ENCODE peak calls at places on chromosomes 2 and 18, in five cellular contexts. K is GM23338, X is HCT116, H is SK-N-SH, L is MM.1S. A is an unnamed sample.

GRCh38 chr2:32772623-32773221 is 144.9 kb downstream of the TTC27 start:
- DNase-seq in L (peak), H (peak), K (peak), X (peak), A (peak)

GRCh38 chr2:119494163-119494790 is 30.0 kb downstream of the SCTR start:
- DNase-seq in L (no peak), H (no peak), K (peak), X (no peak), A (no peak)

GRCh38 chr2:64865073-64865830 is 123.9 kb upstream of the SLC1A4 start:
- DNase-seq in H (peak), L (peak), K (peak), X (no peak), A (peak)

GRCh38 chr2:145597011-145597410 is 1077.1 kb upstream of the ZEB2 start:
- DNase-seq in X (no peak), H (no peak), K (no peak), L (no peak), A (no peak)

GRCh38 chr2:230685165-230685560 is 27.5 kb upstream of the CAB39 start:
- DNase-seq in H (no peak), K (no peak), L (no peak), X (no peak), A (no peak)

GRCh38 chr18:36580266-36580665 is 248.5 kb downstream of the TPGS2 start:
- DNase-seq in H (no peak), K (peak), X (no peak), L (no peak), A (no peak)

GRCh38 chr2:96259497-96259921 is 6.3 kb downstream of the TMEM127 start:
- DNase-seq in L (peak), K (no peak), X (no peak), H (no peak), A (no peak)

GRCh38 chr2:65639156-65639876 is 206.9 kb upstream of the SPRED2 start:
- DNase-seq in H (no peak), X (no peak), K (no peak), L (no peak), A (no peak)

GRCh38 chr2:157874997-157875719 is 972 bp downstream of the ACVR1 start:
- DNase-seq in H (peak), K (peak), L (peak), X (no peak), A (peak)

GRCh38 chr2:234939976-234940375 is 11.8 kb upstream of the SH3BP4 start:
- DNase-seq in H (no peak), K (no peak), X (no peak), L (no peak), A (no peak)

GRCh38 chr2:128772671-128773070 is 454.0 kb upstream of the HS6ST1 start:
- DNase-seq in L (no peak), K (no peak), H (no peak), X (no peak), A (no peak)

GRCh38 chr2:28713582-28714292 is 37.9 kb upstream of the PPP1CB start:
- DNase-seq in H (no peak), X (no peak), L (no peak), K (no peak), A (no peak)

GRCh38 chr2:215460682-215461081 is 24.8 kb upstream of the FN1 start:
- DNase-seq in H (no peak), L (no peak), K (no peak), X (no peak), A (no peak)

GRCh38 chr2:173715483-173715882 is 249.7 kb downstream of the SP3 start:
- DNase-seq in L (no peak), X (no peak), K (no peak), H (no peak), A (no peak)
- TF ChIP-seq EZH2phosphoT487 in L (no peak), X (no peak), K (no peak), H (no peak), A (no peak)

DNA sequence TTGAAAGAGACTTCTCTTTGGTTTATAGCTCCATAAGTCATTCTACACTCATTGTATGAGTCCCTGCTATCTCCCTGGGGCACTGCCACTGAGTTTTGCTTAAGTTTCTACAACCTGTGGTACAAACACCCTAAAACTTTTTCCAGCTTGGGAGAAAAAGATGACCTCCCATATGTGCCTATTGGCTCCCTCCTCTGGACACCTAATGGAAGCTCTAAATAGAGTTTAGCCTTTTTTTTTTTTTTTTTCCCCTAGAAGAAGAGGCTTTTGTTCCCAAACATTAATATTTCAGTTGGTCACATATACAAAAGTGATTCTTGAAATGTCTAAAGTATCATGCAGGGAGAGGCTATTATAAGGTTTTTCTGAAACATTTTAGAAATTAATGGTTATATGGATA is 547.2 kb upstream of the TMEFF2 start:
- DNase-seq in K (peak), H (peak), X (peak), L (no peak), A (no peak)
- TF ChIP-seq CTCF in K (peak), H (peak), X (peak), L (peak), A (peak)

GRCh38 chr18:62454527-62454926 is 68.3 kb upstream of the ZCCHC2 start:
- DNase-seq in K (no peak), H (no peak), X (no peak), L (no peak), A (no peak)

GRCh38 chr18:62453864-62454263 is 69.0 kb upstream of the ZCCHC2 start:
- DNase-seq in H (no peak), L (no peak), X (no peak), K (no peak), A (no peak)

GRCh38 chr18:62450175-62450545 is 72.7 kb upstream of the ZCCHC2 start:
- DNase-seq in X (no peak), K (no peak), L (no peak), H (no peak), A (no peak)

GRCh38 chr18:62450546-62451395 is 72.1 kb upstream of the ZCCHC2 start:
- DNase-seq in K (no peak), H (peak), L (no peak), X (peak), A (no peak)

DNA sequence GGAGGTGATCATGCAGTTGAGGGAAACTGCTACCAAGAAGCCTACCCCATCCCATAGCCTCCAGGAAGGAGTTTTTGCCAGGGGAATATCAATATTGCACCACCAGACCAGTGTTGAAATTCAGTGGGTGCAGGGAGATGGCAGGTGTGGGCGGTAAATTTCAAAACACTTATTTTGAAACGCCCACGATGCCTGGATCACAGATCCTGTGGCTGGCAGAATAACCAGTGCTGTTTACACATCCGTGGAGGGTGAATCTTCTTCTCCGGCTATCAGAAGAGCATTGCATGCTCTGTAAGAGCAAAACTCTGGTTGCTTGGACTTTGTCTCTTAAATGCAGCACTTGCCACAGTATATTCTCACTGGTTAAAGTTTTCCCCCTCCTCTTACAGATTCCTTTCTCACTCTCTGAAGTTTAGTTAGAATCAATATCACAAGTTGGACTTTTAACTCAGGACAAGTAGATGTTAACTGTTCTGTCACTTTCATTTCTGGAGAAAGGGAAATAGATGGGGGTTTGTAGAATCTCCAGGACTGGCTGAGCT is 70.5 kb upstream of the ZCCHC2 start:
- DNase-seq in X (no peak), H (no peak), K (no peak), L (no peak), A (no peak)
- H2AFZ ChIP-seq in X (peak), H (no peak), K (peak), L (no peak), A (no peak)

DNA sequence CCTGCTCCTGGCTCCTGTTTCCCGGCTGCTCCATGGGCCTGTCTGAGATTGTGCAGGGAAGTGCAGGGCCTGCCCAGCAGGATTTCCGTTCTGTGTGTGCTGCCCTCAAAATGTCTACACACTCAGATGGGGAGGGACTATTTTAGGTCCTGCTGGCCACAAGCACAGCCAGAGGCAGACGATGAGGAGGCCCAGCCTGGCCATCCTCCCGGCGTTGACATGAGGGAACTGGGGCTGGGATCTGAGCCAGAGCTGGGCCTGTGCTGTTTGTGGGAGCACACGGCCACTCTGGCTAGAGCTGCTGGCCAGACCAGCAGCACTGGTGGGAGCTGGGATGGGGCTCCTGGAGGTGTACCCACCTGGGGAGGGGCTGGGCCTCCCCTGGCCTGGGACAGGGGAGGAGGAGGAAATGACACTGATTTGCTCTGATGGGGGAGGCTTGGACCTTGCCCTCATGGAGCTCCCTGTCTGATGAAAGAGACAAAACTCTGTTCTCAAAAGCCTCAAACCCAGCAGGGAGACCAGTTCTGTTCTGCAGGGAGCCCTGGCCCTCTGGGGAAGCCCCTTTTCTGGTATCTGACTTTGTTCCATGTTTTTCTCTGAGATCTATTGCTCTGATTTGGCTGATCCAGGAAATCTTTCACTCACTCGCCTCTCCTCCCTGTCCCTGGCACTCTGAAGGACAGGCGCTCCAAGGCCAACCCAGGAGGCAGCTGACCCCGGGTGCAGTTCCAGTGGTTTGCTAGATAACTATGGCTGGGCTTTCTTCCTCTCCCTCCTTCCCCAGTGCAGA is 161.8 kb downstream of the DYSF start:
- DNase-seq in K (no peak), H (peak), X (no peak), L (no peak), A (no peak)
- TF ChIP-seq EZH2phosphoT487 in K (no peak), H (no peak), X (no peak), L (no peak), A (no peak)

GRCh38 chr18:23690505-23691068 is 1.3 kb downstream of the LAMA3 start:
- DNase-seq in K (peak), H (peak), X (no peak), L (no peak), A (no peak)

GRCh38 chr18:23684515-23685197 is 4.6 kb upstream of the LAMA3 start:
- DNase-seq in H (no peak), X (no peak), K (no peak), L (no peak), A (no peak)

GRCh38 chr18:23689616-23690504 is 607 bp downstream of the LAMA3 start:
- DNase-seq in K (peak), L (no peak), H (no peak), X (no peak), A (no peak)

GRCh38 chr18:23688528-23688927 is 725 bp upstream of the LAMA3 start:
- DNase-seq in H (no peak), K (no peak), X (no peak), L (no peak), A (no peak)

DNA sequence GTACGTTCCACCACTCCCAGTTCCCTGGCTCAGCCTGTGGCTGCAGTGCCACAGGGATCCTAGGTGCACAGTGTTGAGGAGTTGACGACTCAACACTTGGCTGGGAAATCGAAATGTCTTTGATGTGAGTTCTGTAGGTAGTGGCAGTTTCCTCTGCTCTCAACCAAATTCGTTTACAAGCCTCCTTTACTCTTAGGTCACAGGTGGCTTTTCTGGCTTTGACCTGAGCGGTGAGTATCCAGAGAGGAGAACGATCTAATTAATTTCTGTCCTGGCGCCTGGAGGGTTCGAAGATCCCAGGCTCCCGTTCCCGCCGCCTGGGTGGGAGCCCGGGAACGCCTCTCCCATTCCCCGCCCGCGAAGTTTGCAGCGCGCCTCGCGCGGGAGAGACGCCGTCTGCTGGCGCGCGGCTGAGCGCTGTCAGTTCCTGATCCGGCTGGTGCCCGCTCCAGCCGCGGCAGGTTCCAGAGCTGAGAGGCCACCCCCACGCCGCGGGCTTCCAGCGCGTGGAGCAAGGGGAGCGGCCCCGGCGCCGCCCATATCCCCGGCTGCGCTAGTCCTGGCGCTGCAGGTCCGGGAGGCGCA is at the start of gene LAMA3:
- DNase-seq in K (peak), X (no peak), L (peak), H (peak), A (no peak)
- TF ChIP-seq CTCF in K (no peak), X (no peak), L (peak), H (peak), A (no peak)

GRCh38 chr2:85745619-85746018 is 8.2 kb upstream of the ATOH8 start:
- DNase-seq in K (no peak), X (no peak), H (no peak), L (no peak), A (no peak)
- H2AFZ ChIP-seq in K (peak), X (no peak), H (no peak), L (no peak), A (no peak)

DNA sequence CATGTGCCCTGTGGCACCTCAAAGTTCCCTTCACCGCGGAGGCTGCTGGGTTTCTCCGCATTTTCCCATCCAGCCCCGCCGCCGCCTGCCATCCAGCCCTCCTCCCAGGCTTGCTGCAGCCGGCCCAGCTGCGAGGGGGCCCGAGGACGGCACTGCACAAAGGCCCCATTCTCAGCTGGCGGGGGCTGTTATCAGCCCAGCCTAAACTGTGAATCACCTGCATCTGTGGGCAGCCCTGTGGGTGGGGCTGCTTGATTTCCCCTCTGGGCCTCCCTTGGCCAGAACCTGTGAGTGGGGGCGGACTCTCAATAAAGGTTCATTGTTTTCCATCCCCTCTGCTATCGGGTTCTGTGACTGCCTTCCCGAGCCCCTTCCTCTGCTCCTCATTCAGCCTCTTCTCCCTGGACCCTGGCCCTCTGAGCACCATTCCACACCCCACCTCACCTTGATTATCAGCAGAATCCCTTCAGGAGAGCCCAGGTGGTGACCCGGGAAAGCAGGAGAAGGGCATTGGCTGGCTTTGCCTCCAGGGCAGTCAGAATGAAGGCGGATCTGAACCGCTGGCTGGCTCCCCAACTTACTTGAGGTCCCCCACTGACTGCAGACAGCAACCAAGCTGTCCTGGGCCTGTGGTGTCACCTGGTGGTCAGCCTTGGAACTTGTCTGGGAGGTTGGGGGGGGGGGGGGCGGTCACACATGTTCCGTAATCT is 204.5 kb downstream of the ZFP36L2 start:
- DNase-seq in H (no peak), K (peak), L (no peak), X (peak), A (peak)
- TF ChIP-seq EZH2phosphoT487 in H (no peak), K (no peak), L (no peak), X (no peak), A (no peak)

DNA sequence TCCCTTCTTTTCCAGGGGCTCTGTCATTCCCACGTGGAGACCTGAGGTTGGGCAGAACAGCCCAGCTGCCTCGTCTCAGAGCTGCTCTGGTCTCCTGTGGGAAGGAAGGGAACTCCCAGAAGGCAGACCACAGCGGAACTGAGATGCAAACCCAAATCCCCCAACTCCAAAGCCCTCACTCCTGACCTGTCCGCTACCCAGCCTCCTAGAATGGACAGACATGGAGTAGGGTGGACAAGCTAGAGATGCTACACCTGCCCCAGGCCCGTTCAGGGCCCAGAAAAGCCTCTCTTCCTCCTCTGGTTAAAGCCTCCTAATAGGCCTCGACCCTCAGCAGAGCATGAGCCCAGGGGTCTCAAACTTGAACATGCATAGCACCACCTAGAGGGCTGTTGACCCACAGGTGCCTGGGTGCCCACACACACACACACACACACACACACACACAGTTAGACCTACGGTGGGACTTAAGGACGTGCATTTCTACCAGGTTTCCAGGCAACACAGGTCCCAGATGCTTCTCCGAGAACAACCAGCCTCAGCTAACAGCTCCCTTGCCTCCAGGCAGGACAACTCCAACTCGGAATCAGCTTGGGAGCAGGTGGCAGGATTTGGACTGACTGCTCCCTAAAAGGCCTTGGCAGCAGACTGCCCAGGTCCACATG is 93.5 kb downstream of the TNS1 start:
- DNase-seq in X (no peak), K (peak), H (peak), L (no peak), A (peak)
- TF ChIP-seq CTCF in X (no peak), K (peak), H (peak), L (no peak), A (peak)

GRCh38 chr2:241063587-241063986 is 38.5 kb downstream of the MTERF4 start:
- DNase-seq in H (peak), L (peak), K (peak), X (no peak), A (no peak)
- H2AFZ ChIP-seq in H (no peak), L (peak), K (peak), X (no peak), A (no peak)

DNA sequence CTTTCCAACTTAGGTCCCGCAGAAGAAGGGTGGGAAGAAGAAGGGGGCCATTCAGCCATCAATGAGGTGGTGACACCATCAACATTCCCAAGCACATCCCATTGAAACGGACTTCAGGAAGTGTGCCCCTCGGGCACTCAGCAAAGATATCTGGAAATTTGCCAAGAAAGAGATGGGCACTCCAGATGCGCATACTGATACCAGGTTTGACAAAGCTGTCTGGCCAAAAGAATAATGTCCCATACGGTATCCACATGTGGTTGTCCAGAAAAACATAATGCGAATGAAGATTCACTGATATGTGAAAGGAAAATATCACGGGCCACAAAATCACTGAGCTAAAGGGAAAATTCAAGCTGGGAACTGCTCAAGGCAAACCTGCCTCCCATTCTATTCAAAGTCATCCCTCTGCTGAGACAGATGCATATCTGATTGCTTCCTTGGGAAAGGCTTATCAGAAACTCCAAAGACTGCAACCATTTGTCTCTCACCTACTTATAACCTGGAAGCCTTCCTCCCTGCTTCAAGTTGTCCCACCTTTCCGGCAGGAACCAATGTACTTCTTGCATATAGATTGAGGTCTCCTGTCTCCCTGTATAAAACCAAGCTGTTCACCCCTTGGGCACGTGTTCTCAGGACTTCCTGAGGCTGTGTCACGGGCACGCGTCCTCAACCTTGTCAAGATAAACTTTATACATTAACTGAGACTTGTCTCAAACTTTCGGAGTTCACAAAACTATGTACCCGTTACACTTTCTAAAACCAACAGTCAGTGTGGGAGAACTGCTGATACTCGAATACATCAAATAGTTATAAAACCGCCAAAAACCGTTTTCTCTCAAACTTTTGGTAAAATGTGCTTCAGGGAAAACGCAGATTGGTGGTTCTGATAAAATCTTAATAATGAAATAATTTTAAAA is 1.3 kb upstream of the PDK1 start:
- DNase-seq in L (peak), H (peak), K (no peak), X (no peak), A (peak)
- TF ChIP-seq EZH2phosphoT487 in L (no peak), H (no peak), K (no peak), X (no peak), A (no peak)